ENCODE peak calls at places on chromosome 17, in ten cellular contexts. U is anterior cingulate cortex; L is stimulated activated naive CD8-positive, alpha-beta T cell treated with anti-CD3 and anti-CD28 coated beads, Interleukin-15, Interleukin-2, amounts not matched to agents 100 U/mL and 50 U/mL, for 24 hours; I is stimulated activated CD4-positive, alpha-beta T cell treated with anti-CD3 and anti-CD28 coated beads, Interleukin-1b, Interleukin-23, amount 100 ng/mL, for 24 hours; R is LoVo; F is activated naive CD8-positive, alpha-beta T cell treated with anti-CD3 and anti-CD28 coated beads, Interleukin-2, amount 50 U/mL, for 24 hours; E is Peyer's patch; P is HS-27A; K is T-helper 22 cell; S is AG08395. Q is an unnamed sample.
A peak's percentile ranks its signal among the peaks of the same experiment; 100 is the strongest.

GRCh38 chr17:30226878-30227277 is 8.6 kb downstream of the SLC6A4 start:
- DNase-seq in U (no peak), L (no peak), I (no peak), R (no peak), F (no peak), E (no peak), P (no peak), K (no peak), S (no peak), Q (no peak)

GRCh38 chr17:45190503-45191282 is 29.0 kb downstream of the HEXIM2 start:
- DNase-seq in U (no peak), L (no peak), I (no peak), R (no peak), F (no peak), E (no peak), P (no peak), K (no peak), S (no peak), Q (no peak)

GRCh38 chr17:50421308-50422031 is 4.5 kb upstream of the ACSF2 start:
- DNase-seq in U (no peak), L (no peak), I (no peak), R (no peak), F (no peak), E (no peak), P (no peak), K (no peak), S (no peak), Q (peak; percentile 54)

GRCh38 chr17:33527290-33527689 is 234.2 kb upstream of the ASIC2 start:
- DNase-seq in U (no peak), L (no peak), I (no peak), R (no peak), F (no peak), E (no peak), P (no peak), K (no peak), S (no peak), Q (no peak)

GRCh38 chr17:81002409-81003361 is 11.0 kb downstream of the CHMP6 start:
- DNase-seq in U (peak; percentile 12), L (no peak), I (no peak), R (peak; percentile 68), F (no peak), E (no peak), P (no peak), K (no peak), S (peak; percentile 75), Q (peak; percentile 81)

GRCh38 chr17:422196-422930 is 69.8 kb upstream of the RPH3AL start:
- DNase-seq in U (no peak), L (no peak), I (no peak), R (no peak), F (no peak), E (no peak), P (no peak), K (no peak), S (no peak), Q (no peak)

GRCh38 chr17:1730345-1731193 is 6.1 kb downstream of the WDR81 start:
- DNase-seq in U (no peak), L (no peak), I (no peak), R (no peak), F (no peak), E (no peak), P (no peak), K (no peak), S (peak; percentile 89), Q (peak; percentile 100)

GRCh38 chr17:63698886-63699637 is 863 bp downstream of the LIMD2 start:
- DNase-seq in U (peak; percentile 17), L (peak; percentile 88), I (peak; percentile 63), R (no peak), F (peak; percentile 86), E (peak; percentile 96), P (no peak), K (peak; percentile 87), S (no peak), Q (no peak)

GRCh38 chr17:82236142-82236971 is 7.5 kb downstream of the SLC16A3 start:
- DNase-seq in U (peak; percentile 74), L (peak; percentile 75), I (peak; percentile 50), R (no peak), F (peak; percentile 75), E (peak; percentile 57), P (no peak), K (peak; percentile 32), S (no peak), Q (peak; percentile 79)

GRCh38 chr17:19376799-19377198 is 1.5 kb upstream of the MAPK7 start:
- DNase-seq in U (no peak), L (no peak), I (no peak), R (peak; percentile 24), F (no peak), E (no peak), P (no peak), K (no peak), S (no peak), Q (peak; percentile 22)

GRCh38 chr17:47615766-47616424 is 33.8 kb upstream of the KPNB1 start:
- DNase-seq in U (no peak), L (no peak), I (no peak), R (peak; percentile 44), F (no peak), E (no peak), P (peak; percentile 45), K (no peak), S (peak; percentile 53), Q (peak; percentile 61)

GRCh38 chr17:62805234-62805633 is 2.9 kb downstream of the MARCHF10 start:
- DNase-seq in U (no peak), L (no peak), I (no peak), R (no peak), F (no peak), E (no peak), P (no peak), K (no peak), S (no peak), Q (no peak)

GRCh38 chr17:31916496-31917064 is 15.1 kb upstream of the UTP6 start:
- DNase-seq in U (no peak), L (no peak), I (no peak), R (no peak), F (no peak), E (no peak), P (no peak), K (no peak), S (no peak), Q (no peak)

GRCh38 chr17:59172436-59173004 is 17.0 kb downstream of the PRR11 start:
- DNase-seq in U (no peak), L (no peak), I (no peak), R (no peak), F (no peak), E (no peak), P (no peak), K (no peak), S (no peak), Q (no peak)

GRCh38 chr17:71055128-71055527 is 885.8 kb downstream of the KCNJ2 start:
- DNase-seq in U (no peak), L (no peak), I (no peak), R (no peak), F (no peak), E (no peak), P (peak; percentile 9), K (no peak), S (no peak), Q (no peak)

GRCh38 chr17:76578376-76578775 is 7.3 kb downstream of the ST6GALNAC2 start:
- DNase-seq in U (no peak), L (no peak), I (no peak), R (no peak), F (no peak), E (no peak), P (no peak), K (no peak), S (peak; percentile 44), Q (no peak)

GRCh38 chr17:65177901-65178300 is 40.7 kb downstream of the RGS9 start:
- DNase-seq in U (no peak), L (no peak), I (no peak), R (no peak), F (no peak), E (no peak), P (no peak), K (no peak), S (peak; percentile 73), Q (no peak)

GRCh38 chr17:9002610-9003354 is 18.5 kb upstream of the NTN1 start:
- DNase-seq in U (no peak), L (peak; percentile 49), I (no peak), R (no peak), F (peak; percentile 50), E (no peak), P (no peak), K (no peak), S (no peak), Q (peak; percentile 6)

Q was measured in erythroblast.